ENCODE peak calls at places on chromosome 9, in nine cellular contexts. Y is body of pancreas; W is cardiac fibroblast; F is activated T-cell treated with anti-CD3 and anti-CD28 coated beads, Interleukin-2, amount 50 U/mL, for 72 hours; U is progenitor cell of endocrine pancreas; E is ureter; O is stimulated activated CD4-positive, alpha-beta T cell treated with anti-CD3 and anti-CD28 coated beads, Interleukin-4, amount 100 ng/mL, for 4 hours; B is AML-193; S is left ventricle myocardium superior. A is an unnamed sample.

GRCh38 chr9:108606408-108606807 is 249.4 kb downstream of the ACTL7B start:
- DNase-seq in E (no peak), B (no peak), O (no peak), S (no peak), U (no peak), W (peak), F (no peak), Y (no peak), A (no peak)

GRCh38 chr9:128987800-128988199 is 40.3 kb downstream of the NUP188 start:
- DNase-seq in B (no peak), W (peak), S (no peak), U (no peak), F (no peak), Y (no peak), O (no peak), E (no peak), A (no peak)

GRCh38 chr9:114428466-114428865 is 40.7 kb upstream of the AKNA start:
- DNase-seq in U (no peak), B (no peak), O (no peak), Y (no peak), E (no peak), W (no peak), S (no peak), F (no peak), A (no peak)

GRCh38 chr9:124813041-124813440 is 36.1 kb downstream of the OLFML2A start:
- DNase-seq in E (no peak), S (no peak), Y (no peak), O (no peak), W (no peak), U (no peak), F (no peak), B (no peak), A (no peak)

GRCh38 chr9:101315129-101315459 is 69.7 kb downstream of the BAAT start:
- DNase-seq in O (no peak), U (no peak), B (no peak), F (no peak), Y (no peak), W (no peak), S (no peak), E (no peak), A (no peak)

GRCh38 chr9:2424564-2425153 is 196.9 kb upstream of the VLDLR start:
- DNase-seq in O (no peak), E (no peak), Y (no peak), B (no peak), F (no peak), S (no peak), U (no peak), W (peak), A (no peak)

GRCh38 chr9:133458643-133459312 is 1.0 kb upstream of the CACFD1 start:
- DNase-seq in B (no peak), W (no peak), U (no peak), Y (no peak), F (no peak), O (no peak), E (no peak), S (no peak), A (no peak)

GRCh38 chr9:129142536-129142935 is 31.3 kb downstream of the PTPA start:
- DNase-seq in W (no peak), B (no peak), O (no peak), E (no peak), F (no peak), S (no peak), U (no peak), Y (no peak), A (no peak)

GRCh38 chr9:109447329-109448076 is 50.6 kb downstream of the PTPN3 start:
- DNase-seq in O (no peak), S (no peak), E (no peak), W (no peak), Y (no peak), U (no peak), F (peak), B (no peak), A (no peak)

GRCh38 chr9:120878188-120879130 is 1.5 kb upstream of the PHF19 start:
- DNase-seq in F (no peak), U (no peak), E (no peak), W (no peak), O (no peak), B (no peak), S (no peak), Y (no peak), A (no peak)

GRCh38 chr9:118303216-118303615 is 599.0 kb downstream of the TLR4 start:
- DNase-seq in U (no peak), B (no peak), W (no peak), F (no peak), S (no peak), E (no peak), Y (no peak), O (no peak), A (no peak)

GRCh38 chr9:89843591-89843990 is 238.8 kb downstream of the GADD45G start:
- DNase-seq in W (no peak), S (no peak), O (no peak), U (no peak), B (no peak), E (no peak), F (no peak), Y (no peak), A (no peak)

GRCh38 chr9:134619983-134620612 is 21.5 kb upstream of the COL5A1 start:
- DNase-seq in Y (no peak), O (no peak), E (peak), U (no peak), S (peak), W (no peak), B (no peak), F (no peak), A (no peak)

GRCh38 chr9:91427873-91428272 is 4.2 kb upstream of the NFIL3 start:
- DNase-seq in Y (no peak), E (no peak), S (no peak), B (no peak), U (no peak), O (no peak), F (no peak), W (peak), A (no peak)

GRCh38 chr9:133837644-133838597 is 99.8 kb upstream of the SARDH start:
- DNase-seq in S (no peak), E (no peak), B (no peak), Y (no peak), W (no peak), O (no peak), U (no peak), F (no peak), A (no peak)

GRCh38 chr9:127112683-127113539 is 9.5 kb downstream of the ANGPTL2 start:
- DNase-seq in S (peak), Y (no peak), W (peak), U (no peak), E (no peak), B (no peak), O (no peak), F (no peak), A (no peak)

GRCh38 chr9:73151653-73152382 is at the start of gene ANXA1:
- DNase-seq in F (no peak), W (peak), U (no peak), Y (no peak), E (no peak), O (no peak), B (peak), S (no peak), A (no peak)

GRCh38 chr9:19074836-19075235 is 25.6 kb downstream of the RRAGA start:
- DNase-seq in S (no peak), E (no peak), O (no peak), U (no peak), B (no peak), Y (no peak), F (no peak), W (no peak), A (no peak)

GRCh38 chr9:76451234-76451633 is 7.7 kb upstream of the GCNT1 start:
- DNase-seq in F (no peak), W (peak), Y (no peak), O (no peak), E (no peak), U (no peak), B (no peak), S (no peak), A (no peak)

GRCh38 chr9:7452378-7452777 is 347.2 kb downstream of the DMAC1 start:
- DNase-seq in U (no peak), W (peak), O (no peak), B (no peak), E (no peak), F (no peak), S (no peak), Y (no peak), A (no peak)

GRCh38 chr9:109433476-109433875 is 64.6 kb downstream of the PTPN3 start:
- DNase-seq in O (no peak), B (no peak), U (no peak), W (no peak), S (no peak), E (no peak), F (no peak), Y (no peak), A (no peak)

GRCh38 chr9:2925016-2925415 is 81.1 kb upstream of the PUM3 start:
- DNase-seq in Y (no peak), U (no peak), S (no peak), W (no peak), E (no peak), B (no peak), F (no peak), O (no peak), A (no peak)

GRCh38 chr9:127158995-127159801 is 36.8 kb upstream of the ANGPTL2 start:
- DNase-seq in E (peak), O (no peak), Y (peak), S (peak), B (no peak), W (peak), U (no peak), F (no peak), A (peak)

GRCh38 chr9:88775037-88775471 is 216.2 kb upstream of the S1PR3 start:
- DNase-seq in E (no peak), S (no peak), O (no peak), W (peak), U (no peak), F (no peak), B (no peak), Y (no peak), A (no peak)

GRCh38 chr9:72734631-72735030 is 213.2 kb downstream of the TMC1 start:
- DNase-seq in Y (no peak), S (no peak), B (peak), W (no peak), F (no peak), U (no peak), O (no peak), E (no peak), A (no peak)

GRCh38 chr9:132946624-132947295 is 2.3 kb upstream of the TSC1 start:
- DNase-seq in U (no peak), W (peak), S (no peak), E (no peak), O (no peak), Y (no peak), F (no peak), B (no peak), A (no peak)

GRCh38 chr9:22469928-22470544 is 23.4 kb downstream of the DMRTA1 start:
- DNase-seq in S (no peak), Y (peak), E (no peak), O (no peak), W (peak), U (peak), B (peak), F (peak), A (no peak)

GRCh38 chr9:80806675-80807074 is 882.7 kb downstream of the TLE1 start:
- DNase-seq in O (no peak), U (no peak), F (no peak), W (no peak), E (no peak), B (no peak), Y (no peak), S (no peak), A (no peak)

GRCh38 chr9:33921967-33922895 is 105.3 kb downstream of the UBE2R2 start:
- DNase-seq in U (no peak), S (no peak), Y (no peak), B (no peak), W (peak), O (no peak), F (peak), E (no peak), A (no peak)

GRCh38 chr9:15430920-15431844 is 8.5 kb downstream of the SNAPC3 start:
- DNase-seq in E (no peak), B (no peak), U (no peak), F (no peak), W (no peak), S (no peak), O (no peak), Y (peak), A (no peak)

GRCh38 chr9:81855538-81855937 is 72.7 kb upstream of the SPATA31D4 start:
- DNase-seq in F (no peak), S (no peak), W (no peak), E (no peak), U (no peak), B (no peak), O (no peak), Y (no peak), A (no peak)